ENCODE peak calls at places on chromosomes 2 and 18, in nine cellular contexts. S, G, N, L, T, M, I, F and Y are unnamed samples.

GRCh38 chr2:236572482-236572881 is 2.9 kb downstream of the ACKR3 start:
- DNase-seq in S (no peak), G (no peak), N (no peak), L (no peak), T (no peak), M (no peak), I (no peak), F (no peak), Y (no peak)

GRCh38 chr2:88671786-88672427 is 19.6 kb upstream of the RPIA start:
- DNase-seq in S (peak), G (peak), N (no peak), L (peak), T (no peak), M (peak), I (no peak), F (no peak), Y (peak)

GRCh38 chr2:231673348-231673770 is 35.0 kb upstream of the PTMA start:
- DNase-seq in S (peak), G (no peak), N (no peak), L (peak), T (no peak), M (peak), I (peak), F (peak), Y (peak)

GRCh38 chr2:56025469-56026193 is 102.0 kb upstream of the EFEMP1 start:
- DNase-seq in S (no peak), G (no peak), N (no peak), L (no peak), T (no peak), M (no peak), I (no peak), F (no peak), Y (peak)

GRCh38 chr18:54822872-54823845 is 5.1 kb upstream of the RAB27B start:
- DNase-seq in S (peak), G (no peak), N (no peak), L (peak), T (no peak), M (peak), I (no peak), F (no peak), Y (peak)

GRCh38 chr18:52722904-52723303 is 382.9 kb downstream of the DCC start:
- DNase-seq in S (no peak), G (no peak), N (no peak), L (no peak), T (no peak), M (no peak), I (no peak), F (no peak), Y (no peak)

GRCh38 chr2:175030380-175031271 is 25.4 kb upstream of the CHN1 start:
- DNase-seq in S (peak), G (peak), N (no peak), L (peak), T (no peak), M (peak), I (peak), F (peak), Y (peak)

GRCh38 chr18:60667016-60667415 is 294.4 kb upstream of the MC4R start:
- DNase-seq in S (no peak), G (no peak), N (no peak), L (no peak), T (no peak), M (no peak), I (no peak), F (no peak), Y (peak)

GRCh38 chr2:239383796-239384156 is 17.0 kb downstream of the HDAC4 start:
- DNase-seq in S (no peak), G (no peak), N (no peak), L (no peak), T (peak), M (no peak), I (no peak), F (no peak), Y (no peak)

GRCh38 chr2:1024981-1025380 is 74.3 kb downstream of the SNTG2 start:
- DNase-seq in S (no peak), G (no peak), N (no peak), L (no peak), T (no peak), M (peak), I (no peak), F (no peak), Y (peak)

GRCh38 chr2:107553534-107553933 is 273.2 kb upstream of the RGPD4 start:
- DNase-seq in S (peak), G (no peak), N (no peak), L (peak), T (no peak), M (no peak), I (no peak), F (no peak), Y (peak)

GRCh38 chr2:77054938-77055337 is 467.2 kb downstream of the LRRTM4 start:
- DNase-seq in S (peak), G (no peak), N (no peak), L (no peak), T (no peak), M (no peak), I (no peak), F (no peak), Y (no peak)

GRCh38 chr2:20631617-20632307 is 19.1 kb downstream of the HS1BP3 start:
- DNase-seq in S (no peak), G (no peak), N (no peak), L (no peak), T (peak), M (no peak), I (no peak), F (no peak), Y (no peak)

GRCh38 chr2:160994141-160995002 is 165.9 kb upstream of the TANK start:
- DNase-seq in S (peak), G (peak), N (no peak), L (peak), T (no peak), M (peak), I (peak), F (peak), Y (peak)

GRCh38 chr2:237558918-237559645 is 7.3 kb upstream of the PRLH start:
- DNase-seq in S (no peak), G (no peak), N (no peak), L (peak), T (peak), M (peak), I (peak), F (peak), Y (peak)

GRCh38 chr18:27270508-27270907 is 85.4 kb upstream of the CHST9 start:
- DNase-seq in S (no peak), G (no peak), N (no peak), L (no peak), T (no peak), M (no peak), I (no peak), F (no peak), Y (no peak)

GRCh38 chr2:223779877-223780276 is 57.5 kb downstream of the AP1S3 start:
- DNase-seq in S (peak), G (peak), N (peak), L (peak), T (no peak), M (peak), I (no peak), F (no peak), Y (peak)

GRCh38 chr2:129820908-129821307 is 158.6 kb upstream of the RAB6C start:
- DNase-seq in S (no peak), G (no peak), N (no peak), L (no peak), T (no peak), M (no peak), I (no peak), F (no peak), Y (no peak)

GRCh38 chr2:29663266-29663665 is 258.1 kb downstream of the ALK start:
- DNase-seq in S (no peak), G (no peak), N (no peak), L (peak), T (no peak), M (peak), I (no peak), F (no peak), Y (peak)

GRCh38 chr2:152443771-152444170 is 108.8 kb downstream of the FMNL2 start:
- DNase-seq in S (no peak), G (no peak), N (no peak), L (no peak), T (peak), M (peak), I (no peak), F (no peak), Y (no peak)